ENCODE peak calls at places on chromosomes 13 and 19, in four cellular contexts. One of them, this sample, is unnamed.

GRCh38 chr19:29467824-29468401 is 57.9 kb upstream of the VSTM2B start:
- DNase-seq in K562: peak
- DNase-seq in HepG2: peak
- DNase-seq in HCT116: peak
- DNase-seq in this sample: no peak

GRCh38 chr19:44603201-44603945 is 10.0 kb upstream of the IGSF23 start:
- DNase-seq in K562: no peak
- DNase-seq in HepG2: no peak
- DNase-seq in HCT116: no peak
- DNase-seq in this sample: no peak

GRCh38 chr13:32409561-32410440 is 18.1 kb downstream of the N4BP2L1 start:
- DNase-seq in K562: no peak
- DNase-seq in HepG2: no peak
- DNase-seq in HCT116: no peak
- DNase-seq in this sample: no peak

GRCh38 chr13:114097893-114098688 is 34.3 kb downstream of the RASA3 start:
- DNase-seq in K562: no peak
- DNase-seq in HepG2: no peak
- DNase-seq in HCT116: no peak
- DNase-seq in this sample: no peak

GRCh38 chr19:1882089-1882785 is 3.1 kb downstream of the ABHD17A start:
- DNase-seq in K562: no peak
- DNase-seq in HepG2: no peak
- DNase-seq in HCT116: no peak
- DNase-seq in this sample: no peak

GRCh38 chr13:42891591-42891990 is 100.5 kb downstream of the EPSTI1 start:
- DNase-seq in K562: no peak
- DNase-seq in HepG2: no peak
- DNase-seq in HCT116: no peak
- DNase-seq in this sample: no peak

GRCh38 chr19:35352177-35352447 is 4.4 kb downstream of the FFAR1 start:
- DNase-seq in K562: no peak
- DNase-seq in HepG2: no peak
- DNase-seq in HCT116: no peak
- DNase-seq in this sample: no peak

GRCh38 chr19:6402834-6403608 is 10.1 kb upstream of the GTF2F1 start:
- DNase-seq in K562: no peak
- DNase-seq in HepG2: peak
- DNase-seq in HCT116: no peak
- DNase-seq in this sample: no peak

GRCh38 chr19:31562916-31563626 is 213.8 kb upstream of the TSHZ3 start:
- DNase-seq in K562: no peak
- DNase-seq in HepG2: no peak
- DNase-seq in HCT116: no peak
- DNase-seq in this sample: no peak

GRCh38 chr19:56491399-56491798 is 14.3 kb upstream of the ZNF667 start:
- DNase-seq in K562: no peak
- DNase-seq in HepG2: no peak
- DNase-seq in HCT116: no peak
- DNase-seq in this sample: no peak

GRCh38 chr19:11197291-11198174 is at the start of gene KANK2:
- DNase-seq in K562: peak
- DNase-seq in HepG2: peak
- DNase-seq in HCT116: peak
- DNase-seq in this sample: peak

GRCh38 chr13:108700421-108701170 is 71.2 kb downstream of the MYO16 start:
- DNase-seq in K562: no peak
- DNase-seq in HepG2: no peak
- DNase-seq in HCT116: no peak
- DNase-seq in this sample: no peak

GRCh38 chr19:10227215-10227971 is 3.7 kb downstream of the S1PR2 start:
- DNase-seq in K562: peak
- DNase-seq in HepG2: no peak
- DNase-seq in HCT116: no peak
- DNase-seq in this sample: no peak

GRCh38 chr13:73943137-73943964 is 190.9 kb downstream of the KLF12 start:
- DNase-seq in K562: no peak
- DNase-seq in HepG2: no peak
- DNase-seq in HCT116: no peak
- DNase-seq in this sample: no peak

GRCh38 chr19:4061178-4061682 is 5.5 kb downstream of the ZBTB7A start:
- DNase-seq in K562: no peak
- DNase-seq in HepG2: peak
- DNase-seq in HCT116: no peak
- DNase-seq in this sample: no peak

GRCh38 chr13:23718916-23719470 is 148.8 kb downstream of the TNFRSF19 start:
- DNase-seq in K562: no peak
- DNase-seq in HepG2: peak
- DNase-seq in HCT116: no peak
- DNase-seq in this sample: no peak

GRCh38 chr19:34644991-34645461 is 31.9 kb downstream of the SCGB2B2 start:
- DNase-seq in K562: no peak
- DNase-seq in HepG2: no peak
- DNase-seq in HCT116: no peak
- DNase-seq in this sample: no peak

GRCh38 chr19:12156254-12157058 is at the start of gene ZNF625:
- DNase-seq in K562: no peak
- DNase-seq in HepG2: peak
- DNase-seq in HCT116: no peak
- DNase-seq in this sample: peak

DNA sequence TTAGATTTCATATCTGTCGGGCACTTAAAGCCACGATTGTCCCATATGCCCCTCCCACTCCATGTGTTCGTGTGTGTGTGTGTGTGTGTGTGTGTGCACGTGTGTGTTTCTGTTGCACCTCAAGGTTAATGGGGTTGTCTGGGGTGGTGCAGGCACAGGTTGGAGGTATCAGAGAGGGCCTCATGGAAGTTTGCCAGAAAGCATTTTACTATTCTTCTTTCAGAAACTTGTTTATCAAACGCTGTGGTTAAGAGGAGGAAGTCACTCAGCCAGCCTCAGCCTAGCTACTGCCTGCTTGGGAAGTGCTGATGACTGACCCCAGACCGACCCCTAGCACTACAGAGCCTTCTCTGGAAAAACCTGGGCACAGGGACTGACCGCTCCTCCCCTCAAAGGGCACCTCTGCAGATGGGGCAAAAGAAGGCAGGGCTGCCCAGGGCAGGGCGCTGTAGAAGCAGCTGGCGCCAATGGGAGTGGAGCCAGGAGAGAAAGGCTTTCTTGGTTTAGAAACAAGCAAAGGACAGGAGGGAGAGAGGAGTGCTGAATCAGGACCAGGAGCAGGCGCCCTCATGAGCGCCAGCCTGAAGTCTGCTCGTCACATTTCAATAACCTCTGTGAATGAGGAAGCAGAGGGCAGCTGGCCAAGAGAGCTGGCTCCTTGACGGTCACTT is 3.9 kb downstream of the SIAH3 start:
- DNase-seq in K562: no peak
- DNase-seq in HepG2: no peak
- DNase-seq in HCT116: no peak
- DNase-seq in this sample: no peak
- TF ChIP-seq YY1 in K562: no peak
- TF ChIP-seq YY1 in HepG2: no peak
- TF ChIP-seq YY1 in HCT116: no peak
- TF ChIP-seq YY1 in this sample: no peak

DNA sequence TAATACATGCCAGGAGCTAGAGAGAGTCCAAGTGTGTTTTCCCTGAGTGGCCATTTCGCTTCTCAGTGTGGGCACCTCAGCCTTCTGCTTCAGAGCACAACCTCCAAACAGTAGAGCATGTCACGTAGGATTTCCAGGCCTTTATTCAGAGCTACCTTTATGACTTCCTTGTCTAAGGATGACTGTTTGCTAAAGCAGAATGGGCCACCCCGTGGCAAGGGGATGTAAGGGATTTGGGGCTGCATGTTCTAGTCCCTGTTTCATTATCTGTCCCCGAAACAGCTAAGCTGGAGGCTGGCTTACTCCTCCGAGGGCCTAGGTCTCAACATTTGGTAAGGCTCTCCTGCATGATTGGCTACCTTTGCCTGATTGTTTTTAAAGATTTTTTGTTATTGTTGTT is 6.0 kb downstream of the RNASEH2B start:
- DNase-seq in K562: peak
- DNase-seq in HepG2: no peak
- DNase-seq in HCT116: no peak
- DNase-seq in this sample: no peak
- TF ChIP-seq RAD21 in K562: peak
- TF ChIP-seq RAD21 in HepG2: no peak
- TF ChIP-seq RAD21 in HCT116: no peak
- TF ChIP-seq RAD21 in this sample: peak

GRCh38 chr19:51887522-51888498 is at the start of gene ZNF577:
- DNase-seq in K562: no peak
- DNase-seq in HepG2: no peak
- DNase-seq in HCT116: no peak
- DNase-seq in this sample: no peak
- TF ChIP-seq YY1 in K562: no peak
- TF ChIP-seq YY1 in HepG2: no peak
- TF ChIP-seq YY1 in HCT116: no peak
- TF ChIP-seq YY1 in this sample: peak

GRCh38 chr13:25686831-25687495 is 315.2 kb downstream of the ATP8A2 start:
- DNase-seq in K562: no peak
- DNase-seq in HepG2: no peak
- DNase-seq in HCT116: no peak
- DNase-seq in this sample: no peak
- TF ChIP-seq RAD21 in K562: no peak
- TF ChIP-seq RAD21 in HepG2: no peak
- TF ChIP-seq RAD21 in HCT116: no peak
- TF ChIP-seq RAD21 in this sample: no peak

GRCh38 chr19:53285087-53285486 is 17.6 kb upstream of the VN1R4 start:
- DNase-seq in K562: no peak
- DNase-seq in HepG2: no peak
- DNase-seq in HCT116: no peak
- DNase-seq in this sample: no peak
- TF ChIP-seq YY1 in K562: no peak
- TF ChIP-seq YY1 in HepG2: no peak
- TF ChIP-seq YY1 in HCT116: no peak
- TF ChIP-seq YY1 in this sample: no peak

DNA sequence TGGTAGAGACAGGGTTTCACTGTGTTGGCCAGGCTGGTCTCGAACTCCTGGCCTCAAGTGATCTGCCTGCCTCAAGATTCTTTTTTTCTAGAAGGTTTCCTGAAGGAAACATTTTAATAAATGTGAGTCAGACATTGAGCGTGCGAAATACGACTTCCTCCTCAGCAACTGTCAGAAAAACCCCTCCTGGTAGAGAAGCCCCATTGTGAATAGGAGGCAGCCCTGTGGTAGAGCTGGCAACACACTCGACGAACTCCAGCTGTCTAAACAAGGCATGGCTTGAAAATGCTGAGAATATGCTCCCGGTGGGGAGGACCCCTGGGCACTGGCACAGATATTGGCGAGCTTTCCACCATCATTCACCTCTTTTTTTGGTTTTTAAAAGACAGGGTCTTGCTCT is 9.8 kb downstream of the ZNF333 start:
- DNase-seq in K562: no peak
- DNase-seq in HepG2: no peak
- DNase-seq in HCT116: no peak
- DNase-seq in this sample: no peak
- TF ChIP-seq RAD21 in K562: no peak
- TF ChIP-seq RAD21 in HepG2: no peak
- TF ChIP-seq RAD21 in HCT116: no peak
- TF ChIP-seq RAD21 in this sample: no peak

GRCh38 chr19:48051345-48052033 is 7.6 kb upstream of the CABP5 start:
- DNase-seq in K562: no peak
- DNase-seq in HepG2: no peak
- DNase-seq in HCT116: no peak
- DNase-seq in this sample: no peak
- TF ChIP-seq YY1 in K562: no peak
- TF ChIP-seq YY1 in HepG2: no peak
- TF ChIP-seq YY1 in HCT116: no peak
- TF ChIP-seq YY1 in this sample: no peak

GRCh38 chr19:15249912-15250634 is 17.8 kb upstream of the EPHX3 start:
- DNase-seq in K562: no peak
- DNase-seq in HepG2: no peak
- DNase-seq in HCT116: no peak
- DNase-seq in this sample: no peak
- TF ChIP-seq RAD21 in K562: no peak
- TF ChIP-seq RAD21 in HepG2: no peak
- TF ChIP-seq RAD21 in HCT116: no peak
- TF ChIP-seq RAD21 in this sample: no peak

DNA sequence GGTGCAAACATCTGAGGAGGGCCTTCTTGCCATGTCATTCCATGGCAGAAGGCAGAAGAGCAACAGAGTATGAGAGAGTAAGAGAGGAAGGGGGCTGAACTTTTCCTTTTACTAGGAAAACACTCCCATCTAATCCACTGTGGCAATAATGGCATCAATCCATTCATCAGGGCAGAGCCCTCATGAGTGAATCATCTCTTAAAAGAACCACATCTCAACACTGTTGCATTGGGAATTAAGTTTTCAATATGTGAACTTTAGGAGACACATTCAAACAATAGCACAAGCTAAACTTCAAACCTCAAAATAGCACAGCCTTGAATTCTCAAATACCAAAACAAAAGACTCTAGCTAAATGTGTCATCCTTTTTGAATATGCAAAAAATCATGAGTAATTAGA is 264.5 kb downstream of the KCTD12 start:
- DNase-seq in K562: no peak
- DNase-seq in HepG2: no peak
- DNase-seq in HCT116: no peak
- DNase-seq in this sample: no peak
- TF ChIP-seq YY1 in K562: no peak
- TF ChIP-seq YY1 in HepG2: no peak
- TF ChIP-seq YY1 in HCT116: no peak
- TF ChIP-seq YY1 in this sample: no peak

This sample was measured in GM12878.